ENCODE peak calls at places on chromosomes 6 and 20, in six cellular contexts. G, L, M, X, T and A are unnamed samples.
A peak's percentile ranks its signal among the peaks of the same experiment; 100 is the strongest.

GRCh38 chr20:3889489-3890409 is 562 bp downstream of the PANK2 start:
- DNase-seq in G (no peak), L (peak; percentile 47), M (no peak), X (peak; percentile 37), T (no peak), A (no peak)

GRCh38 chr6:167856999-167857660 is 30.4 kb downstream of the AFDN start:
- DNase-seq in G (no peak), L (no peak), M (peak; percentile 65), X (peak; percentile 46), T (no peak), A (no peak)

GRCh38 chr6:26240981-26241770 is 123.8 kb upstream of the BTN3A2 start:
- DNase-seq in G (peak; percentile 37), L (no peak), M (peak; percentile 84), X (peak; percentile 80), T (peak; percentile 60), A (no peak)

GRCh38 chr20:3781153-3781910 is at the start of gene SPEF1:
- DNase-seq in G (peak; percentile 94), L (peak; percentile 94), M (peak; percentile 90), X (peak; percentile 97), T (peak; percentile 80), A (no peak)

GRCh38 chr6:114096553-114097172 is 125.7 kb upstream of the HDAC2 start:
- DNase-seq in G (no peak), L (peak; percentile 44), M (peak; percentile 51), X (peak; percentile 50), T (peak; percentile 5), A (no peak)

GRCh38 chr6:156416392-156416791 is 360.8 kb upstream of the ARID1B start:
- DNase-seq in G (no peak), L (no peak), M (no peak), X (no peak), T (no peak), A (no peak)

GRCh38 chr6:37324131-37325033 is 29.4 kb upstream of the RNF8 start:
- DNase-seq in G (no peak), L (peak; percentile 43), M (peak; percentile 29), X (peak; percentile 85), T (no peak), A (no peak)

GRCh38 chr6:42819803-42820508 is 38.1 kb downstream of the BICRAL start:
- DNase-seq in G (no peak), L (peak; percentile 55), M (no peak), X (peak; percentile 15), T (no peak), A (no peak)

GRCh38 chr6:145602927-145603326 is 132.4 kb downstream of the EPM2A start:
- DNase-seq in G (no peak), L (no peak), M (no peak), X (no peak), T (no peak), A (no peak)